ENCODE peak calls at places on chromosomes 1 and 21, in seven cellular contexts. X, T, D, G, V, Y and O are unnamed samples.

GRCh38 chr1:113980120-113980519 is 846 bp downstream of the OLFML3 start:
- DNase-seq in V (peak; percentile 74), G (no peak), X (peak; percentile 56), D (peak; percentile 69), T (no peak), Y (peak; percentile 23), O (no peak)

GRCh38 chr1:220013497-220013896 is 32.8 kb downstream of the EPRS1 start:
- DNase-seq in Y (peak; percentile 6), G (no peak), X (no peak), T (no peak), D (no peak), V (no peak), O (no peak)

GRCh38 chr1:150967936-150968335 is 6.7 kb downstream of the CERS2 start:
- DNase-seq in D (no peak), X (no peak), T (no peak), Y (no peak), G (no peak), V (no peak), O (no peak)

GRCh38 chr1:2638466-2639115 is 5.8 kb upstream of the MMEL1 start:
- DNase-seq in Y (no peak), D (no peak), V (no peak), T (no peak), X (no peak), G (no peak), O (no peak)

GRCh38 chr1:157377216-157377821 is 175.0 kb downstream of the FCRL5 start:
- DNase-seq in T (no peak), Y (peak; percentile 25), G (no peak), V (no peak), X (peak; percentile 66), D (no peak), O (no peak)

GRCh38 chr21:45225041-45225740 is 62.5 kb downstream of the POFUT2 start:
- DNase-seq in V (no peak), G (no peak), Y (no peak), X (no peak), T (no peak), D (no peak), O (no peak)

GRCh38 chr1:234709473-234710279 is 99.7 kb upstream of the IRF2BP2 start:
- DNase-seq in D (peak; percentile 61), Y (no peak), T (no peak), X (no peak), V (peak; percentile 65), G (no peak), O (no peak)

GRCh38 chr1:29944253-29944652 is 707.9 kb downstream of the PTPRU start:
- DNase-seq in G (no peak), X (no peak), V (no peak), Y (no peak), T (no peak), D (no peak), O (no peak)

GRCh38 chr1:61680500-61680899 is 44.4 kb downstream of the TM2D1 start:
- DNase-seq in Y (no peak), X (no peak), G (no peak), T (no peak), V (no peak), D (no peak), O (no peak)

GRCh38 chr1:55063562-55063942 is 24.2 kb downstream of the PCSK9 start:
- DNase-seq in X (no peak), Y (no peak), D (no peak), T (no peak), G (no peak), V (no peak), O (no peak)

GRCh38 chr1:55065649-55066048 is 26.3 kb downstream of the PCSK9 start:
- DNase-seq in Y (no peak), V (no peak), T (no peak), X (no peak), G (no peak), D (no peak), O (no peak)

GRCh38 chr1:55062801-55063561 is 23.6 kb downstream of the PCSK9 start:
- DNase-seq in V (no peak), G (no peak), D (no peak), Y (no peak), T (no peak), X (no peak), O (no peak)

GRCh38 chr1:55064861-55065263 is 25.5 kb downstream of the PCSK9 start:
- DNase-seq in V (peak; percentile 51), G (no peak), T (no peak), Y (peak; percentile 69), X (no peak), D (no peak), O (no peak)

GRCh38 chr1:55064071-55064581 is 24.8 kb downstream of the PCSK9 start:
- DNase-seq in X (no peak), G (no peak), V (no peak), T (no peak), D (no peak), Y (peak; percentile 46), O (no peak)
- TF ChIP-seq CTCF in X (no peak), G (no peak), V (no peak), T (no peak), D (no peak), Y (peak; percentile 63), O (peak; percentile 37)

DNA sequence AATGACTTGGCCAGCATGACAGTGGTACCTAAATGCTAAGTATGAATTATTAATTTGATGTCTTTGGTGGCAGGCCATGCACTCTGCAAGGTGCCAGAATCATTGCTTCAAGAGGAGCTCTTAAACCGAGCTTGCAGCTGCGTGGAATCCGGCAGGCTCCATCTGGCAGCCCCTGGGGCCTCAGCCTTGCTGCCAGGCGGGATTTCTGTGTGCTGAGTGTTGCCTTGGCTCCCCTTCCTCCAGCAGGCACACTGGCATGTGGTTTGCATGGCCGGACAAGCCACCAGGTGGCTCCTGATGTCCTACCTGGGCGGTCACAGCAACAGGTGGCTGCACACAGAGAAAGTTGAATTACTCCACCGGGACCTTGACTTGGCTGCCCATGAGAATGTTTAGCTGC is 155.4 kb downstream of the URB2 start:
- DNase-seq in Y (no peak), G (no peak), V (peak; percentile 10), X (peak; percentile 50), T (no peak), D (no peak), O (no peak)
- TF ChIP-seq CTCF in Y (no peak), G (no peak), V (peak; percentile 30), X (peak; percentile 48), T (no peak), D (peak; percentile 35), O (no peak)

GRCh38 chr1:58249729-58250586 is 296.6 kb downstream of the OMA1 start:
- DNase-seq in D (no peak), X (no peak), Y (peak; percentile 56), G (no peak), V (peak; percentile 30), T (no peak), O (no peak)
- TF ChIP-seq CTCF in D (no peak), X (no peak), Y (peak; percentile 36), G (no peak), V (peak; percentile 15), T (no peak), O (no peak)

GRCh38 chr1:81305997-81306452 is 494.7 kb upstream of the ADGRL2 start:
- DNase-seq in X (no peak), D (no peak), Y (peak; percentile 22), T (no peak), V (no peak), G (no peak), O (no peak)
- TF ChIP-seq CTCF in X (peak; percentile 52), D (no peak), Y (no peak), T (no peak), V (peak; percentile 72), G (no peak), O (peak; percentile 64)

GRCh38 chr1:90614872-90615271 is 102.2 kb downstream of the BARHL2 start:
- DNase-seq in V (no peak), T (no peak), G (no peak), X (no peak), Y (no peak), D (no peak), O (no peak)
- TF ChIP-seq CTCF in V (peak; percentile 17), T (no peak), G (no peak), X (no peak), Y (peak; percentile 54), D (no peak), O (peak; percentile 26)

GRCh38 chr1:159854101-159854692 is 8.3 kb downstream of the VSIG8 start:
- DNase-seq in V (peak; percentile 83), Y (no peak), X (peak; percentile 90), D (peak; percentile 86), T (no peak), G (peak; percentile 9), O (no peak)

GRCh38 chr1:159848316-159848715 is 14.1 kb downstream of the VSIG8 start:
- DNase-seq in V (no peak), Y (no peak), X (no peak), G (no peak), T (no peak), D (no peak), O (no peak)

GRCh38 chr1:159853417-159853816 is 9.0 kb downstream of the VSIG8 start:
- DNase-seq in V (no peak), G (no peak), Y (peak; percentile 59), X (no peak), T (no peak), D (no peak), O (no peak)

GRCh38 chr1:159849972-159850371 is 12.5 kb downstream of the VSIG8 start:
- DNase-seq in G (no peak), Y (peak; percentile 46), T (no peak), X (no peak), D (no peak), V (no peak), O (no peak)

GRCh38 chr1:159851386-159851785 is 11.1 kb downstream of the VSIG8 start:
- DNase-seq in Y (no peak), X (no peak), V (no peak), T (no peak), D (no peak), G (no peak), O (no peak)
- TF ChIP-seq CTCF in Y (no peak), X (no peak), V (no peak), T (no peak), D (no peak), G (peak; percentile 32), O (no peak)

DNA sequence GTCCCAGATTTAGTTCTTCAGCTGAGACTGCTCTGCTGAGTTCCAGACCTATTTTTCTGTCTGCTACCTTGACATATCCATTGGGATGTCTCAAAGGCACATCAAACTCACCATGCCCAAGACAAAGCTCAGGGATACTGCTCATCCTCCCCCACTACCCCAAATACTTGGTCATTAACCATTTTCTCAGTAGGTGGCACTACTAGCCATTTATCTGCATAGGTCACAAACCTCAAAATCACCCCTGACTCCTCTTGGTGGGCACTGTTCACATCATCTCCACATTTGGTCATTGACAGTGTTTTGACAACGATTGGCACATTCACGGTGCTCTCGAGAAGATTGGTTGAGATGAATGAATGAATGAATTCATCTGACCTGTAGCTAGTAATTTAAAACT is 32.1 kb downstream of the CACNA1S start:
- DNase-seq in T (no peak), Y (no peak), X (no peak), D (no peak), V (no peak), G (no peak), O (no peak)
- TF ChIP-seq CTCF in T (no peak), Y (no peak), X (no peak), D (no peak), V (no peak), G (no peak), O (peak; percentile 33)